ENCODE peak calls at places on chromosome 11, in five cellular contexts. P is CD4-positive, alpha-beta T cell; V is right lobe of liver; F is RWPE2; C is IMR-90. S is an unnamed sample.
A peak's percentile ranks its signal among the peaks of the same experiment; 100 is the strongest.

GRCh38 chr11:112377946-112378345 is 117.3 kb upstream of the PLET1 start:
- DNase-seq in P (no peak), V (no peak), F (no peak), C (no peak), S (no peak)

GRCh38 chr11:93903989-93904388 is 53.6 kb upstream of the VSTM5 start:
- DNase-seq in P (no peak), V (no peak), F (no peak), C (no peak), S (no peak)

GRCh38 chr11:38547464-38547863 is 1949.4 kb upstream of the RAG2 start:
- DNase-seq in P (no peak), V (no peak), F (no peak), C (no peak), S (no peak)

GRCh38 chr11:18019650-18020049 is 6.8 kb upstream of the SERGEF start:
- DNase-seq in P (no peak), V (no peak), F (no peak), C (no peak), S (no peak)

GRCh38 chr11:85164743-85165142 is 462.4 kb downstream of the DLG2 start:
- DNase-seq in P (no peak), V (no peak), F (no peak), C (no peak), S (no peak)

GRCh38 chr11:119093951-119094815 is 7.5 kb downstream of the DPAGT1 start:
- DNase-seq in P (peak; percentile 19), V (peak; percentile 57), F (no peak), C (peak; percentile 38), S (no peak)

GRCh38 chr11:128520886-128521696 is 66.3 kb downstream of the ETS1 start:
- DNase-seq in P (no peak), V (no peak), F (no peak), C (no peak), S (no peak)

GRCh38 chr11:63609971-63610580 is 4.2 kb downstream of the PLAAT3 start:
- DNase-seq in P (no peak), V (no peak), F (no peak), C (no peak), S (no peak)

DNA sequence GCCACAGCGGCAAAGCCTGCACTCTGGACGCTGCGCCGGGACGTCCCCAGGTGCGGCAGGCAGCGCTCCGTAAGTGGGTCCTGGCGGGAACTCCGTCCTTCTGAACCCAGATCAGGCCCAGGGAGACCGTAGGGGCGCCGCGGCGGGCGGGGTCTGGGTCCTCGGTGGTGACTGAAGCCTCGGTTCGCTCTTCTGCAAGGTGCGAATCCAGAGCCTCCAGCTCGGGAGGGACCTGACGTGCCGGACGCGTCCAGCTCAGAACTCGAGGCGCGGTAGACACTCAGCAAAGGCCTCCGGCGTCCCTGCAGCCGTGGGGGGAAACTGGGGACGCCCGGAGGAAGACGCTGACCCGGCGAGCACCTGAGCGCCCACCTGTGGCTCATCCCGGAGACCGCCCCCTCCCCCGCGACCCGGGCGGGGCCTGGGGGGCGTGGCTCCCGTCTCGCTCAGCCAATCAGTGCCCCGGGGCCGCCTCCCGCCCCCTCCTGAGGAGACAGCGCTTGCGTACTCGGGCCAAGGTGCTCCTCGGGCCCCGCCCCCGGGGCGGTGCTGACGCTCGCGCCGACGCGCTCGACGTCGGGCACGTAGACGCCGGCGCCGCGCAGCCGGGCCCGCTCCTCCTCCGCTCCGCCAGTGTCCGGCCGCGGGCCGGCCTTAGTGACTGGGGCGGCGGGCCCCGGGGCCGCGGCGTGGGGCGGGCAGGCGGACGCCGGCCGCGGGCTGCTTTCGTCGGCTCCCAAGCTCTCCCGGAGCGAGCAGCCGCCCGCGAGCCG is at the start of gene PPFIA1:
- DNase-seq in P (peak; percentile 95), V (peak; percentile 98), F (peak; percentile 94), C (peak; percentile 91), S (peak; percentile 93)
- TF ChIP-seq CTCF in P (no peak), V (peak; percentile 26), F (peak; percentile 40), C (no peak), S (no peak)

DNA sequence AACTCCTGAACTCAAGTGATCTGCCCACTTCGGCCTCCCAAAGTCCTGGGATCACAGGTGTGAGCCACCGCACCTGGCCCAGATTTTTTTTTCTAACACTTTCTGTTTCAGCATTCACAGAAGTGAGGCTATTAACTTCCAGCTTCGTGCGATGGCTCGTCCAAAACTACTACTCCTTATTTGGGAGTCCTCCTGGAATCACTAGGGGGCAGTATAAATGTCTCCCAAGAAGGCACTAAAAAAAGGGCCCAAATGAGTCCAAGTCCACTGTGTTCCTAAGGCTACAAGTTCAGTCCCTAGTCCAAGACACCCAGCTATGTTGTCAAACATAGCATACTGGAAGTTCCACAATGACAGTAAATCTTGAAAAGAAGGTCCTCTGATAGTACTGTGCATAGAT is 63.2 kb upstream of the BIRC3 start:
- DNase-seq in P (no peak), V (no peak), F (no peak), C (no peak), S (no peak)
- TF ChIP-seq CTCF in P (peak; percentile 21), V (peak; percentile 29), F (peak; percentile 33), C (peak; percentile 17), S (peak; percentile 20)

DNA sequence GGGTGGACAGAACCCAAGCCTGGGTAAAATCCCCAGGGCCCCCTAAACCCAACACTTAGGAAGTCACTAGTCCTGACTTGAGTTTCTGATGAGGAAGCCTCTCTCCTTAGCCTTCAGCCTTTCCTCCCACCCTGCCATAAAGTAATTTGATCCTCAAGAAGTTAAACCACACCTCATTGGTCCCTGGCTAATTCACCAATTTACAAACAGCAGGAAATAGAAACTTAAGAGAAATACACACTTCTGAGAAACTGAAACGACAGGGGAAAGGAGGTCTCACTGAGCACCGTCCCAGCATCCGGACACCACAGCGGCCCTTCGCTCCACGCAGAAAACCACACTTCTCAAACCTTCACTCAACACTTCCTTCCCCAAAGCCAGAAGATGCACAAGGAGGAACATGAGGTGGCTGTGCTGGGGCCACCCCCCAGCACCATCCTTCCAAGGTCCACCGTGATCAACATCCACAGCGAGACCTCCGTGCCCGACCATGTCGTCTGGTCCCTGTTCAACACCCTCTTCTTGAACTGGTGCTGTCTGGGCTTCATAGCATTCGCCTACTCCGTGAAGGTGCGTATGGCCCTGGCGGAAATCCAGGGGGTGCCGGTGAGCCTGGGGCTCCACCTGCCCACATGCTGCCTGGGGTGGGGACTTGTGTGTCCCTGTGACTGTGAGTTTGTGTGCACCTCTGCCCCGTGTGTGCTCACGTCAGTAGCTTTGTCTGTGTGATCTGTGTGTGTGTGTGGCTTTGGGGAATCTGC is at the start of gene IFITM1:
- DNase-seq in P (peak; percentile 52), V (peak; percentile 67), F (no peak), C (peak; percentile 84), S (no peak)
- TF ChIP-seq CTCF in P (no peak), V (no peak), F (peak; percentile 8), C (no peak), S (no peak)

GRCh38 chr11:134030853-134031252 is 38.0 kb upstream of the JAM3 start:
- DNase-seq in P (no peak), V (no peak), F (no peak), C (no peak), S (no peak)
- TF ChIP-seq CTCF in P (peak; percentile 13), V (no peak), F (no peak), C (no peak), S (peak; percentile 24)

GRCh38 chr11:3338569-3339565 is 40.1 kb downstream of the ZNF195 start:
- DNase-seq in P (no peak), V (no peak), F (no peak), C (no peak), S (no peak)

GRCh38 chr11:3344327-3344726 is 34.6 kb downstream of the ZNF195 start:
- DNase-seq in P (no peak), V (no peak), F (no peak), C (no peak), S (no peak)

GRCh38 chr11:3344775-3345174 is 34.2 kb downstream of the ZNF195 start:
- DNase-seq in P (no peak), V (no peak), F (no peak), C (no peak), S (no peak)

GRCh38 chr11:3340025-3340424 is 38.9 kb downstream of the ZNF195 start:
- DNase-seq in P (no peak), V (no peak), F (no peak), C (peak; percentile 85), S (no peak)

DNA sequence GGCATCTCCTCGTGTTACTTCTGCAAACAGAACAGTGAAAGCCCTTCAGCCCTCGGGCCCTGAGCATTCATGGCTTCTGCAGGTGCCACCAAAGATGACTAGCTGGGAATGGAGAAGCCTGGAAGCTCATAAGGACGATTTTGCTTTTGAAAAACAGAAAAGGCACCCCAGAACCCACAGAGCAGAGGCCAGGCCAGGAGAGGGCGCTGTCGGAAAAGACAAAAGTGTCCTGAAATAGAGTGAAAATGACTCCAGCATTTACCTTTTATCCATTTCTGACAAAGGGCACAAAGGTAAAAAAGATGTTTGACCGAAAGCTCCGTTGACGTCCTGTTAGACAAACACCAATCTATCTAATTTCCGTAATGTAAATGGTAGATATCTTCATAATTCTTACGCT is 37.6 kb downstream of the ZNF195 start:
- DNase-seq in P (peak; percentile 53), V (no peak), F (no peak), C (no peak), S (no peak)
- TF ChIP-seq CTCF in P (peak; percentile 71), V (peak; percentile 40), F (peak; percentile 21), C (peak; percentile 45), S (peak; percentile 76)

GRCh38 chr11:8794677-8795103 is 112.1 kb downstream of the RPL27A start:
- DNase-seq in P (no peak), V (peak; percentile 66), F (no peak), C (no peak), S (no peak)
- TF ChIP-seq CTCF in P (no peak), V (peak; percentile 70), F (peak; percentile 21), C (no peak), S (peak; percentile 27)

GRCh38 chr11:22192289-22192641 is 620 bp upstream of the ANO5 start:
- DNase-seq in P (no peak), V (peak; percentile 43), F (no peak), C (no peak), S (no peak)
- TF ChIP-seq CTCF in P (no peak), V (peak; percentile 44), F (peak; percentile 17), C (no peak), S (peak; percentile 39)